ENCODE peak calls at places on chromosomes 2 and 18, in ten cellular contexts. One of them, this sample, is unnamed.

GRCh38 chr18:49988101-49988500 is 174.8 kb upstream of the ACAA2 start:
- DNase-seq in stimulated activated naive CD8-positive, alpha-beta T cell treated with anti-CD3 and anti-CD28 coated beads, Interleukin-15, Interleukin-2, amounts not matched to agents 100 U/mL and 50 U/mL, for 24 hours: no peak
- DNase-seq in iPS-NIHi11: no peak
- DNase-seq in H4: no peak
- DNase-seq in caudate nucleus: no peak
- DNase-seq in GDM1: no peak
- DNase-seq in islet precursor cell: no peak
- DNase-seq in CD8-positive, alpha-beta T cell: no peak
- DNase-seq in T-helper 2 cell: no peak
- DNase-seq in COR-L47: no peak
- DNase-seq in this sample: no peak

GRCh38 chr2:158489366-158490112 is 32.8 kb downstream of the PKP4 start:
- DNase-seq in stimulated activated naive CD8-positive, alpha-beta T cell treated with anti-CD3 and anti-CD28 coated beads, Interleukin-15, Interleukin-2, amounts not matched to agents 100 U/mL and 50 U/mL, for 24 hours: no peak
- DNase-seq in iPS-NIHi11: peak
- DNase-seq in H4: no peak
- DNase-seq in caudate nucleus: no peak
- DNase-seq in GDM1: no peak
- DNase-seq in islet precursor cell: no peak
- DNase-seq in CD8-positive, alpha-beta T cell: no peak
- DNase-seq in T-helper 2 cell: no peak
- DNase-seq in COR-L47: no peak
- DNase-seq in this sample: no peak

GRCh38 chr18:5738561-5738960 is 156.8 kb downstream of the TMEM200C start:
- DNase-seq in stimulated activated naive CD8-positive, alpha-beta T cell treated with anti-CD3 and anti-CD28 coated beads, Interleukin-15, Interleukin-2, amounts not matched to agents 100 U/mL and 50 U/mL, for 24 hours: no peak
- DNase-seq in iPS-NIHi11: no peak
- DNase-seq in H4: no peak
- DNase-seq in caudate nucleus: no peak
- DNase-seq in GDM1: no peak
- DNase-seq in islet precursor cell: no peak
- DNase-seq in CD8-positive, alpha-beta T cell: no peak
- DNase-seq in T-helper 2 cell: no peak
- DNase-seq in COR-L47: no peak
- DNase-seq in this sample: no peak

GRCh38 chr2:233802132-233802815 is 24.1 kb downstream of the MROH2A start:
- DNase-seq in stimulated activated naive CD8-positive, alpha-beta T cell treated with anti-CD3 and anti-CD28 coated beads, Interleukin-15, Interleukin-2, amounts not matched to agents 100 U/mL and 50 U/mL, for 24 hours: no peak
- DNase-seq in iPS-NIHi11: no peak
- DNase-seq in H4: no peak
- DNase-seq in caudate nucleus: no peak
- DNase-seq in GDM1: no peak
- DNase-seq in islet precursor cell: peak
- DNase-seq in CD8-positive, alpha-beta T cell: no peak
- DNase-seq in T-helper 2 cell: no peak
- DNase-seq in COR-L47: no peak
- DNase-seq in this sample: no peak

GRCh38 chr18:26134110-26134509 is 441 bp downstream of the PSMA8 start:
- DNase-seq in stimulated activated naive CD8-positive, alpha-beta T cell treated with anti-CD3 and anti-CD28 coated beads, Interleukin-15, Interleukin-2, amounts not matched to agents 100 U/mL and 50 U/mL, for 24 hours: no peak
- DNase-seq in iPS-NIHi11: no peak
- DNase-seq in H4: no peak
- DNase-seq in caudate nucleus: no peak
- DNase-seq in GDM1: no peak
- DNase-seq in islet precursor cell: no peak
- DNase-seq in CD8-positive, alpha-beta T cell: peak
- DNase-seq in T-helper 2 cell: peak
- DNase-seq in COR-L47: no peak
- DNase-seq in this sample: no peak

GRCh38 chr2:234827096-234827860 is 124.5 kb upstream of the SH3BP4 start:
- DNase-seq in stimulated activated naive CD8-positive, alpha-beta T cell treated with anti-CD3 and anti-CD28 coated beads, Interleukin-15, Interleukin-2, amounts not matched to agents 100 U/mL and 50 U/mL, for 24 hours: no peak
- DNase-seq in iPS-NIHi11: no peak
- DNase-seq in H4: no peak
- DNase-seq in caudate nucleus: no peak
- DNase-seq in GDM1: no peak
- DNase-seq in islet precursor cell: no peak
- DNase-seq in CD8-positive, alpha-beta T cell: no peak
- DNase-seq in T-helper 2 cell: no peak
- DNase-seq in COR-L47: no peak
- DNase-seq in this sample: no peak

GRCh38 chr18:49071776-49072175 is 121.0 kb upstream of the SMAD7 start:
- DNase-seq in stimulated activated naive CD8-positive, alpha-beta T cell treated with anti-CD3 and anti-CD28 coated beads, Interleukin-15, Interleukin-2, amounts not matched to agents 100 U/mL and 50 U/mL, for 24 hours: no peak
- DNase-seq in iPS-NIHi11: no peak
- DNase-seq in H4: no peak
- DNase-seq in caudate nucleus: no peak
- DNase-seq in GDM1: no peak
- DNase-seq in islet precursor cell: no peak
- DNase-seq in CD8-positive, alpha-beta T cell: no peak
- DNase-seq in T-helper 2 cell: no peak
- DNase-seq in COR-L47: no peak
- DNase-seq in this sample: no peak

GRCh38 chr2:127051780-127052067 is 55.2 kb downstream of the BIN1 start:
- DNase-seq in stimulated activated naive CD8-positive, alpha-beta T cell treated with anti-CD3 and anti-CD28 coated beads, Interleukin-15, Interleukin-2, amounts not matched to agents 100 U/mL and 50 U/mL, for 24 hours: no peak
- DNase-seq in iPS-NIHi11: no peak
- DNase-seq in H4: no peak
- DNase-seq in caudate nucleus: no peak
- DNase-seq in GDM1: no peak
- DNase-seq in islet precursor cell: no peak
- DNase-seq in CD8-positive, alpha-beta T cell: no peak
- DNase-seq in T-helper 2 cell: no peak
- DNase-seq in COR-L47: no peak
- DNase-seq in this sample: no peak

GRCh38 chr2:223642496-223642895 is 40.3 kb upstream of the SCG2 start:
- DNase-seq in stimulated activated naive CD8-positive, alpha-beta T cell treated with anti-CD3 and anti-CD28 coated beads, Interleukin-15, Interleukin-2, amounts not matched to agents 100 U/mL and 50 U/mL, for 24 hours: no peak
- DNase-seq in iPS-NIHi11: no peak
- DNase-seq in H4: no peak
- DNase-seq in caudate nucleus: no peak
- DNase-seq in GDM1: no peak
- DNase-seq in islet precursor cell: no peak
- DNase-seq in CD8-positive, alpha-beta T cell: no peak
- DNase-seq in T-helper 2 cell: no peak
- DNase-seq in COR-L47: no peak
- DNase-seq in this sample: no peak

GRCh38 chr2:113370478-113371091 is 66.9 kb upstream of the ZNG1B start:
- DNase-seq in stimulated activated naive CD8-positive, alpha-beta T cell treated with anti-CD3 and anti-CD28 coated beads, Interleukin-15, Interleukin-2, amounts not matched to agents 100 U/mL and 50 U/mL, for 24 hours: peak
- DNase-seq in iPS-NIHi11: peak
- DNase-seq in H4: peak
- DNase-seq in caudate nucleus: no peak
- DNase-seq in GDM1: no peak
- DNase-seq in islet precursor cell: peak
- DNase-seq in CD8-positive, alpha-beta T cell: peak
- DNase-seq in T-helper 2 cell: peak
- DNase-seq in COR-L47: no peak
- DNase-seq in this sample: peak

GRCh38 chr2:12678189-12678588 is 38.5 kb upstream of the TRIB2 start:
- DNase-seq in stimulated activated naive CD8-positive, alpha-beta T cell treated with anti-CD3 and anti-CD28 coated beads, Interleukin-15, Interleukin-2, amounts not matched to agents 100 U/mL and 50 U/mL, for 24 hours: no peak
- DNase-seq in iPS-NIHi11: no peak
- DNase-seq in H4: no peak
- DNase-seq in caudate nucleus: no peak
- DNase-seq in GDM1: no peak
- DNase-seq in islet precursor cell: no peak
- DNase-seq in CD8-positive, alpha-beta T cell: no peak
- DNase-seq in T-helper 2 cell: no peak
- DNase-seq in COR-L47: no peak
- DNase-seq in this sample: no peak

GRCh38 chr2:217653240-217653639 is 349.6 kb downstream of the TNS1 start:
- DNase-seq in stimulated activated naive CD8-positive, alpha-beta T cell treated with anti-CD3 and anti-CD28 coated beads, Interleukin-15, Interleukin-2, amounts not matched to agents 100 U/mL and 50 U/mL, for 24 hours: no peak
- DNase-seq in iPS-NIHi11: peak
- DNase-seq in H4: peak
- DNase-seq in caudate nucleus: peak
- DNase-seq in GDM1: no peak
- DNase-seq in islet precursor cell: peak
- DNase-seq in CD8-positive, alpha-beta T cell: no peak
- DNase-seq in T-helper 2 cell: no peak
- DNase-seq in COR-L47: no peak
- DNase-seq in this sample: peak

GRCh38 chr2:205708231-205708631 is 25.9 kb downstream of the NRP2 start:
- DNase-seq in stimulated activated naive CD8-positive, alpha-beta T cell treated with anti-CD3 and anti-CD28 coated beads, Interleukin-15, Interleukin-2, amounts not matched to agents 100 U/mL and 50 U/mL, for 24 hours: no peak
- DNase-seq in iPS-NIHi11: no peak
- DNase-seq in H4: no peak
- DNase-seq in caudate nucleus: no peak
- DNase-seq in GDM1: no peak
- DNase-seq in islet precursor cell: no peak
- DNase-seq in CD8-positive, alpha-beta T cell: no peak
- DNase-seq in T-helper 2 cell: no peak
- DNase-seq in COR-L47: no peak
- DNase-seq in this sample: no peak

GRCh38 chr18:68104036-68104435 is 587.5 kb upstream of the DSEL start:
- DNase-seq in stimulated activated naive CD8-positive, alpha-beta T cell treated with anti-CD3 and anti-CD28 coated beads, Interleukin-15, Interleukin-2, amounts not matched to agents 100 U/mL and 50 U/mL, for 24 hours: no peak
- DNase-seq in iPS-NIHi11: no peak
- DNase-seq in H4: no peak
- DNase-seq in caudate nucleus: no peak
- DNase-seq in GDM1: no peak
- DNase-seq in islet precursor cell: no peak
- DNase-seq in CD8-positive, alpha-beta T cell: no peak
- DNase-seq in T-helper 2 cell: no peak
- DNase-seq in COR-L47: no peak
- DNase-seq in this sample: no peak

GRCh38 chr2:48412409-48413259 is 117.3 kb upstream of the STON1 start:
- DNase-seq in stimulated activated naive CD8-positive, alpha-beta T cell treated with anti-CD3 and anti-CD28 coated beads, Interleukin-15, Interleukin-2, amounts not matched to agents 100 U/mL and 50 U/mL, for 24 hours: no peak
- DNase-seq in iPS-NIHi11: no peak
- DNase-seq in H4: no peak
- DNase-seq in caudate nucleus: no peak
- DNase-seq in GDM1: peak
- DNase-seq in islet precursor cell: no peak
- DNase-seq in CD8-positive, alpha-beta T cell: no peak
- DNase-seq in T-helper 2 cell: no peak
- DNase-seq in COR-L47: no peak
- DNase-seq in this sample: no peak

GRCh38 chr2:161681043-161681442 is 56.8 kb downstream of the SLC4A10 start:
- DNase-seq in stimulated activated naive CD8-positive, alpha-beta T cell treated with anti-CD3 and anti-CD28 coated beads, Interleukin-15, Interleukin-2, amounts not matched to agents 100 U/mL and 50 U/mL, for 24 hours: no peak
- DNase-seq in iPS-NIHi11: no peak
- DNase-seq in H4: peak
- DNase-seq in caudate nucleus: no peak
- DNase-seq in GDM1: no peak
- DNase-seq in islet precursor cell: no peak
- DNase-seq in CD8-positive, alpha-beta T cell: no peak
- DNase-seq in T-helper 2 cell: no peak
- DNase-seq in COR-L47: no peak
- DNase-seq in this sample: no peak

GRCh38 chr2:160294889-160295288 is 94.8 kb upstream of the ITGB6 start:
- DNase-seq in stimulated activated naive CD8-positive, alpha-beta T cell treated with anti-CD3 and anti-CD28 coated beads, Interleukin-15, Interleukin-2, amounts not matched to agents 100 U/mL and 50 U/mL, for 24 hours: no peak
- DNase-seq in iPS-NIHi11: no peak
- DNase-seq in H4: no peak
- DNase-seq in caudate nucleus: no peak
- DNase-seq in GDM1: no peak
- DNase-seq in islet precursor cell: no peak
- DNase-seq in CD8-positive, alpha-beta T cell: no peak
- DNase-seq in T-helper 2 cell: no peak
- DNase-seq in COR-L47: no peak
- DNase-seq in this sample: no peak

GRCh38 chr18:53883771-53884170 is 340.7 kb downstream of the MBD2 start:
- DNase-seq in stimulated activated naive CD8-positive, alpha-beta T cell treated with anti-CD3 and anti-CD28 coated beads, Interleukin-15, Interleukin-2, amounts not matched to agents 100 U/mL and 50 U/mL, for 24 hours: no peak
- DNase-seq in iPS-NIHi11: no peak
- DNase-seq in H4: no peak
- DNase-seq in caudate nucleus: no peak
- DNase-seq in GDM1: no peak
- DNase-seq in islet precursor cell: no peak
- DNase-seq in CD8-positive, alpha-beta T cell: no peak
- DNase-seq in T-helper 2 cell: no peak
- DNase-seq in COR-L47: no peak
- DNase-seq in this sample: no peak

GRCh38 chr18:30487962-30488361 is 554.6 kb downstream of the DSC3 start:
- DNase-seq in stimulated activated naive CD8-positive, alpha-beta T cell treated with anti-CD3 and anti-CD28 coated beads, Interleukin-15, Interleukin-2, amounts not matched to agents 100 U/mL and 50 U/mL, for 24 hours: no peak
- DNase-seq in iPS-NIHi11: no peak
- DNase-seq in H4: no peak
- DNase-seq in caudate nucleus: no peak
- DNase-seq in GDM1: no peak
- DNase-seq in islet precursor cell: no peak
- DNase-seq in CD8-positive, alpha-beta T cell: no peak
- DNase-seq in T-helper 2 cell: no peak
- DNase-seq in COR-L47: no peak
- DNase-seq in this sample: no peak

GRCh38 chr18:55635439-55635838 is 47.4 kb upstream of the TCF4 start:
- DNase-seq in stimulated activated naive CD8-positive, alpha-beta T cell treated with anti-CD3 and anti-CD28 coated beads, Interleukin-15, Interleukin-2, amounts not matched to agents 100 U/mL and 50 U/mL, for 24 hours: no peak
- DNase-seq in iPS-NIHi11: no peak
- DNase-seq in H4: no peak
- DNase-seq in caudate nucleus: no peak
- DNase-seq in GDM1: no peak
- DNase-seq in islet precursor cell: no peak
- DNase-seq in CD8-positive, alpha-beta T cell: no peak
- DNase-seq in T-helper 2 cell: no peak
- DNase-seq in COR-L47: no peak
- DNase-seq in this sample: no peak

GRCh38 chr18:79463424-79463960 is 67.8 kb downstream of the NFATC1 start:
- DNase-seq in stimulated activated naive CD8-positive, alpha-beta T cell treated with anti-CD3 and anti-CD28 coated beads, Interleukin-15, Interleukin-2, amounts not matched to agents 100 U/mL and 50 U/mL, for 24 hours: no peak
- DNase-seq in iPS-NIHi11: no peak
- DNase-seq in H4: no peak
- DNase-seq in caudate nucleus: no peak
- DNase-seq in GDM1: no peak
- DNase-seq in islet precursor cell: no peak
- DNase-seq in CD8-positive, alpha-beta T cell: no peak
- DNase-seq in T-helper 2 cell: no peak
- DNase-seq in COR-L47: no peak
- DNase-seq in this sample: no peak

GRCh38 chr2:43012966-43013365 is 213.4 kb downstream of the ZFP36L2 start:
- DNase-seq in stimulated activated naive CD8-positive, alpha-beta T cell treated with anti-CD3 and anti-CD28 coated beads, Interleukin-15, Interleukin-2, amounts not matched to agents 100 U/mL and 50 U/mL, for 24 hours: no peak
- DNase-seq in iPS-NIHi11: no peak
- DNase-seq in H4: no peak
- DNase-seq in caudate nucleus: no peak
- DNase-seq in GDM1: no peak
- DNase-seq in islet precursor cell: no peak
- DNase-seq in CD8-positive, alpha-beta T cell: no peak
- DNase-seq in T-helper 2 cell: no peak
- DNase-seq in COR-L47: no peak
- DNase-seq in this sample: no peak

GRCh38 chr18:62839874-62840713 is 124.8 kb downstream of the PHLPP1 start:
- DNase-seq in stimulated activated naive CD8-positive, alpha-beta T cell treated with anti-CD3 and anti-CD28 coated beads, Interleukin-15, Interleukin-2, amounts not matched to agents 100 U/mL and 50 U/mL, for 24 hours: no peak
- DNase-seq in iPS-NIHi11: no peak
- DNase-seq in H4: no peak
- DNase-seq in caudate nucleus: no peak
- DNase-seq in GDM1: no peak
- DNase-seq in islet precursor cell: no peak
- DNase-seq in CD8-positive, alpha-beta T cell: no peak
- DNase-seq in T-helper 2 cell: no peak
- DNase-seq in COR-L47: no peak
- DNase-seq in this sample: no peak

GRCh38 chr2:192029089-192029488 is 165.6 kb downstream of the TMEFF2 start:
- DNase-seq in stimulated activated naive CD8-positive, alpha-beta T cell treated with anti-CD3 and anti-CD28 coated beads, Interleukin-15, Interleukin-2, amounts not matched to agents 100 U/mL and 50 U/mL, for 24 hours: no peak
- DNase-seq in iPS-NIHi11: peak
- DNase-seq in H4: peak
- DNase-seq in caudate nucleus: no peak
- DNase-seq in GDM1: no peak
- DNase-seq in islet precursor cell: peak
- DNase-seq in CD8-positive, alpha-beta T cell: no peak
- DNase-seq in T-helper 2 cell: no peak
- DNase-seq in COR-L47: no peak
- DNase-seq in this sample: peak

GRCh38 chr2:59458862-59459261 is 1094.6 kb downstream of the BCL11A start:
- DNase-seq in stimulated activated naive CD8-positive, alpha-beta T cell treated with anti-CD3 and anti-CD28 coated beads, Interleukin-15, Interleukin-2, amounts not matched to agents 100 U/mL and 50 U/mL, for 24 hours: no peak
- DNase-seq in iPS-NIHi11: peak
- DNase-seq in H4: no peak
- DNase-seq in caudate nucleus: no peak
- DNase-seq in GDM1: no peak
- DNase-seq in islet precursor cell: no peak
- DNase-seq in CD8-positive, alpha-beta T cell: no peak
- DNase-seq in T-helper 2 cell: no peak
- DNase-seq in COR-L47: peak
- DNase-seq in this sample: no peak

GRCh38 chr2:238853724-238854123 is 5.8 kb downstream of the TWIST2 start:
- DNase-seq in stimulated activated naive CD8-positive, alpha-beta T cell treated with anti-CD3 and anti-CD28 coated beads, Interleukin-15, Interleukin-2, amounts not matched to agents 100 U/mL and 50 U/mL, for 24 hours: no peak
- DNase-seq in iPS-NIHi11: no peak
- DNase-seq in H4: no peak
- DNase-seq in caudate nucleus: no peak
- DNase-seq in GDM1: no peak
- DNase-seq in islet precursor cell: peak
- DNase-seq in CD8-positive, alpha-beta T cell: no peak
- DNase-seq in T-helper 2 cell: no peak
- DNase-seq in COR-L47: no peak
- DNase-seq in this sample: no peak

GRCh38 chr2:96091141-96091710 is 25.1 kb downstream of the ADRA2B start:
- DNase-seq in stimulated activated naive CD8-positive, alpha-beta T cell treated with anti-CD3 and anti-CD28 coated beads, Interleukin-15, Interleukin-2, amounts not matched to agents 100 U/mL and 50 U/mL, for 24 hours: no peak
- DNase-seq in iPS-NIHi11: peak
- DNase-seq in H4: no peak
- DNase-seq in caudate nucleus: no peak
- DNase-seq in GDM1: no peak
- DNase-seq in islet precursor cell: no peak
- DNase-seq in CD8-positive, alpha-beta T cell: no peak
- DNase-seq in T-helper 2 cell: no peak
- DNase-seq in COR-L47: no peak
- DNase-seq in this sample: no peak

GRCh38 chr2:165827219-165827920 is 33.3 kb upstream of the GALNT3 start:
- DNase-seq in stimulated activated naive CD8-positive, alpha-beta T cell treated with anti-CD3 and anti-CD28 coated beads, Interleukin-15, Interleukin-2, amounts not matched to agents 100 U/mL and 50 U/mL, for 24 hours: no peak
- DNase-seq in iPS-NIHi11: no peak
- DNase-seq in H4: no peak
- DNase-seq in caudate nucleus: no peak
- DNase-seq in GDM1: no peak
- DNase-seq in islet precursor cell: no peak
- DNase-seq in CD8-positive, alpha-beta T cell: no peak
- DNase-seq in T-helper 2 cell: no peak
- DNase-seq in COR-L47: no peak
- DNase-seq in this sample: no peak